ENCODE peak calls at places on chromosome 5, in eight cellular contexts. T, W, R, M, Q, A, C and P are unnamed samples.

GRCh38 chr5:147617191-147617606 is 107.3 kb upstream of the DPYSL3 start:
- DNase-seq in M (no peak), Q (no peak), T (no peak), C (no peak), W (no peak), R (no peak), A (no peak), P (no peak)

GRCh38 chr5:142845402-142845901 is 75.3 kb downstream of the ARHGAP26 start:
- DNase-seq in W (no peak), C (no peak), T (no peak), A (no peak), R (no peak), Q (peak), M (no peak), P (no peak)

GRCh38 chr5:178186417-178186816 is 754 bp downstream of the GMCL2 start:
- DNase-seq in M (no peak), C (no peak), W (no peak), Q (no peak), R (no peak), T (no peak), A (no peak), P (no peak)

GRCh38 chr5:154714271-154714986 is 40.7 kb upstream of the LARP1 start:
- DNase-seq in T (no peak), A (no peak), M (no peak), C (no peak), W (no peak), Q (peak), R (no peak), P (no peak)

GRCh38 chr5:89595065-89595464 is 712.1 kb upstream of the MEF2C start:
- DNase-seq in W (no peak), A (no peak), R (no peak), T (no peak), Q (no peak), M (no peak), C (no peak), P (no peak)

GRCh38 chr5:91636351-91636750 is 253.2 kb upstream of the ARRDC3 start:
- DNase-seq in W (no peak), Q (no peak), A (no peak), M (no peak), T (no peak), C (no peak), R (no peak), P (no peak)

GRCh38 chr5:172436078-172436873 is 18.0 kb downstream of the SH3PXD2B start:
- DNase-seq in R (no peak), T (no peak), A (no peak), M (no peak), W (peak), Q (no peak), C (no peak), P (no peak)

GRCh38 chr5:105956456-105957177 is 1714.1 kb downstream of the EFNA5 start:
- DNase-seq in C (no peak), W (no peak), R (no peak), A (no peak), Q (no peak), T (no peak), M (no peak), P (no peak)

GRCh38 chr5:123732261-123732660 is 220.3 kb downstream of the CSNK1G3 start:
- DNase-seq in C (no peak), M (no peak), W (no peak), R (no peak), A (no peak), Q (no peak), T (no peak), P (no peak)

GRCh38 chr5:178370102-178370501 is 137.5 kb upstream of the PHYKPL start:
- DNase-seq in R (no peak), M (no peak), A (no peak), W (no peak), Q (no peak), T (no peak), C (no peak), P (no peak)

GRCh38 chr5:22058620-22059019 is 794.5 kb downstream of the CDH12 start:
- DNase-seq in R (no peak), M (no peak), W (no peak), Q (no peak), C (no peak), T (no peak), A (no peak), P (no peak)

GRCh38 chr5:113612060-113612496 is 98.6 kb downstream of the YTHDC2 start:
- DNase-seq in A (no peak), Q (no peak), C (no peak), R (no peak), M (no peak), W (no peak), T (no peak), P (no peak)

GRCh38 chr5:96004754-96005153 is 43.1 kb upstream of the ELL2 start:
- DNase-seq in T (no peak), Q (no peak), A (no peak), W (no peak), M (no peak), C (no peak), R (no peak), P (no peak)

GRCh38 chr5:96008987-96009647 is 47.5 kb upstream of the ELL2 start:
- DNase-seq in W (no peak), C (no peak), M (no peak), A (no peak), T (no peak), Q (no peak), R (no peak), P (no peak)

GRCh38 chr5:96008487-96008886 is 46.8 kb upstream of the ELL2 start:
- DNase-seq in C (no peak), Q (no peak), T (no peak), W (no peak), M (no peak), A (no peak), R (no peak), P (no peak)

GRCh38 chr5:96006291-96006690 is 44.6 kb upstream of the ELL2 start:
- DNase-seq in M (no peak), T (no peak), C (no peak), Q (no peak), A (no peak), W (no peak), R (no peak), P (no peak)

DNA sequence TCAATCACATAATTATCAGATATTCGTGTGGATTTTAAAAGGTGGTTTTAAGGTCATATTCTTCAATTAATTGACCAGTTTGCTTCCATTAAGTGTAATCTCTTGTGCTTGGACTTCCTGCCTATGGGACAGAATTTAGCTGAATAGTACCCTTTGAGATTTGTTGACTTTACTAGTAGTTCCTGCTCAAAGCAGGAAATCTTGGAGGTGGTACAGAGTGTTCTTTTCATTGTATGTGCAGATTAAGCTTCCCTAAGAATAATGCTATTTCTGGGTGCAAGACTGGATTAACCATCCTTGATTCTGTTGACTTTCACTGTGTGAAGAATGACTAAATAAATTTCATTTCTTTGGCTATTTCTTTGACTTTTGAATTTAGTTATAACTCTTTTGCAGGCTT is 45.4 kb upstream of the ELL2 start:
- DNase-seq in C (no peak), W (no peak), R (no peak), Q (no peak), M (no peak), T (no peak), A (no peak), P (no peak)
- TF ChIP-seq POLR2A in C (no peak), W (no peak), R (no peak), Q (no peak), M (no peak), T (no peak), A (no peak), P (no peak)

GRCh38 chr5:139385061-139385889 is 2.2 kb upstream of the SLC23A1 start:
- DNase-seq in T (no peak), M (no peak), R (no peak), A (no peak), C (no peak), W (no peak), Q (peak), P (no peak)
- TF ChIP-seq POLR2A in T (no peak), M (peak), R (no peak), A (no peak), C (no peak), W (no peak), Q (no peak), P (no peak)

GRCh38 chr5:14145356-14146334 is 2.5 kb downstream of the TRIO start:
- DNase-seq in Q (no peak), W (no peak), M (no peak), A (no peak), C (no peak), T (no peak), R (no peak), P (no peak)

GRCh38 chr5:14144586-14145355 is 1.6 kb downstream of the TRIO start:
- DNase-seq in M (peak), R (peak), A (peak), Q (peak), W (peak), T (peak), C (peak), P (peak)

GRCh38 chr5:14142856-14143508 is at the start of gene TRIO:
- DNase-seq in W (peak), C (peak), T (peak), M (peak), R (peak), A (peak), Q (peak), P (peak)

GRCh38 chr5:14143509-14143842 is 334 bp downstream of the TRIO start:
- DNase-seq in R (no peak), W (no peak), M (no peak), A (no peak), C (no peak), T (no peak), Q (no peak), P (no peak)

GRCh38 chr5:14143843-14144585 is 872 bp downstream of the TRIO start:
- DNase-seq in M (peak), W (peak), R (no peak), Q (peak), T (peak), C (no peak), A (no peak), P (peak)
- TF ChIP-seq POLR2A in M (no peak), W (no peak), R (no peak), Q (no peak), T (no peak), C (no peak), A (no peak), P (no peak)

GRCh38 chr5:151251001-151251551 is 1.9 kb upstream of the GM2A start:
- DNase-seq in Q (peak), A (no peak), C (no peak), M (no peak), T (no peak), W (no peak), R (no peak), P (no peak)

GRCh38 chr5:151254533-151254932 is 1.5 kb downstream of the GM2A start:
- DNase-seq in W (no peak), T (no peak), C (no peak), A (no peak), M (no peak), R (no peak), Q (no peak), P (no peak)

GRCh38 chr5:151251621-151252020 is 1.4 kb upstream of the GM2A start:
- DNase-seq in R (no peak), M (no peak), Q (no peak), A (no peak), W (no peak), C (no peak), T (no peak), P (peak)

GRCh38 chr5:151253604-151253948 is 591 bp downstream of the GM2A start:
- DNase-seq in C (no peak), M (no peak), T (no peak), Q (no peak), A (no peak), R (no peak), W (no peak), P (no peak)

GRCh38 chr5:151252762-151253603 is at the start of gene GM2A:
- DNase-seq in C (peak), A (peak), T (peak), R (peak), M (peak), Q (peak), W (peak), P (peak)
- TF ChIP-seq POLR2A in C (peak), A (peak), T (peak), R (peak), M (peak), Q (peak), W (peak), P (no peak)

DNA sequence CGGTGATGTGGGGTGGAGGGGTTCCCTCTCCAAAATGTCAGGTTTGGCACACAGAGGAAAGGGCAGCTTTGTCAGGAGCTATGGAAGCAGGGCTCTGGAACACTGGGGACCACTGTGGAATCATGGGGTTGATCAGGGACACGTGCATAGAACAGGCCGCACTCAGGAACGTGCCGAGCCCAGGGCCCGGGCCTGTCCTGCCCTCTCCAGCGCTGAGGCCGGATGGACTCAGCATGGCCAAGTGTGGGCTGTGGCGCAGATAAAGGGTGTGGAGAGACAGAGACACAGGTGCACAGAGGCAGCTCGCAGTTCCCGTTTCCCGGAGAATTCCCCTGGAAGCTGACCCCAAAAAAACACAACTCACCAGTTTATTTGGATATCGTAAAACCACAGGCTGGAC is 37.8 kb upstream of the SLC6A3 start:
- DNase-seq in W (no peak), Q (no peak), R (no peak), C (no peak), M (no peak), A (no peak), T (no peak), P (no peak)
- TF ChIP-seq POLR2A in W (no peak), Q (no peak), R (no peak), C (no peak), M (no peak), A (no peak), T (no peak), P (no peak)

GRCh38 chr5:149141957-149142851 is 911 bp downstream of the ABLIM3 start:
- DNase-seq in W (no peak), C (peak), R (peak), T (peak), A (peak), M (no peak), Q (no peak), P (peak)
- TF ChIP-seq POLR2A in W (no peak), C (peak), R (no peak), T (no peak), A (no peak), M (no peak), Q (no peak), P (no peak)